ENCODE peak calls at places on chromosomes 7 and 10, in five cellular contexts. One of them, this sample, is unnamed.

GRCh38 chr10:121754667-121755066 is 156.4 kb upstream of the FGFR2 start:
- DNase-seq in RCC 7860: no peak
- DNase-seq in posterior vena cava: no peak
- DNase-seq in endodermal cell: no peak
- DNase-seq in tibial nerve: no peak
- DNase-seq in this sample: no peak

GRCh38 chr10:106608101-106608500 is 556.4 kb downstream of the SORCS1 start:
- DNase-seq in posterior vena cava: no peak
- DNase-seq in RCC 7860: no peak
- DNase-seq in tibial nerve: no peak
- DNase-seq in endodermal cell: no peak
- DNase-seq in this sample: no peak

GRCh38 chr10:76036410-76036940 is 605.1 kb downstream of the LRMDA start:
- DNase-seq in posterior vena cava: peak
- DNase-seq in RCC 7860: peak
- DNase-seq in tibial nerve: peak
- DNase-seq in endodermal cell: peak
- DNase-seq in this sample: peak

GRCh38 chr10:129079705-129080104 is 387.3 kb upstream of the MGMT start:
- DNase-seq in endodermal cell: no peak
- DNase-seq in posterior vena cava: no peak
- DNase-seq in RCC 7860: no peak
- DNase-seq in tibial nerve: peak
- DNase-seq in this sample: no peak

GRCh38 chr10:71864861-71865473 is 13.9 kb upstream of the PSAP start:
- DNase-seq in endodermal cell: no peak
- DNase-seq in posterior vena cava: peak
- DNase-seq in RCC 7860: peak
- DNase-seq in tibial nerve: no peak
- DNase-seq in this sample: no peak

GRCh38 chr10:14371616-14372015 is 40.9 kb upstream of the FRMD4A start:
- DNase-seq in endodermal cell: no peak
- DNase-seq in posterior vena cava: no peak
- DNase-seq in tibial nerve: no peak
- DNase-seq in RCC 7860: no peak
- DNase-seq in this sample: no peak

GRCh38 chr7:78350926-78351325 is 552.4 kb downstream of the PHTF2 start:
- DNase-seq in tibial nerve: no peak
- DNase-seq in posterior vena cava: no peak
- DNase-seq in endodermal cell: no peak
- DNase-seq in RCC 7860: no peak
- DNase-seq in this sample: no peak

GRCh38 chr7:140904081-140904480 is 20.6 kb downstream of the BRAF start:
- DNase-seq in endodermal cell: no peak
- DNase-seq in tibial nerve: no peak
- DNase-seq in RCC 7860: peak
- DNase-seq in posterior vena cava: no peak
- DNase-seq in this sample: no peak

GRCh38 chr7:55569797-55570196 is 2.5 kb downstream of the VOPP1 start:
- DNase-seq in tibial nerve: no peak
- DNase-seq in posterior vena cava: no peak
- DNase-seq in RCC 7860: no peak
- DNase-seq in endodermal cell: no peak
- DNase-seq in this sample: no peak

GRCh38 chr10:8279598-8279997 is 225.1 kb downstream of the GATA3 start:
- DNase-seq in endodermal cell: no peak
- DNase-seq in posterior vena cava: no peak
- DNase-seq in tibial nerve: no peak
- DNase-seq in RCC 7860: peak
- DNase-seq in this sample: peak

GRCh38 chr7:16416289-16417282 is 4.8 kb downstream of the CRPPA start:
- DNase-seq in posterior vena cava: no peak
- DNase-seq in endodermal cell: no peak
- DNase-seq in tibial nerve: no peak
- DNase-seq in RCC 7860: peak
- DNase-seq in this sample: peak

GRCh38 chr7:30893357-30893756 is 18.3 kb upstream of the AQP1 start:
- DNase-seq in tibial nerve: peak
- DNase-seq in endodermal cell: no peak
- DNase-seq in RCC 7860: no peak
- DNase-seq in posterior vena cava: no peak
- DNase-seq in this sample: no peak

GRCh38 chr10:117168135-117168674 is 29.1 kb upstream of the KCNK18 start:
- DNase-seq in tibial nerve: peak
- DNase-seq in RCC 7860: no peak
- DNase-seq in posterior vena cava: peak
- DNase-seq in endodermal cell: peak
- DNase-seq in this sample: peak

GRCh38 chr7:87941138-87941537 is 7.1 kb downstream of the ADAM22 start:
- DNase-seq in RCC 7860: no peak
- DNase-seq in posterior vena cava: no peak
- DNase-seq in endodermal cell: no peak
- DNase-seq in tibial nerve: no peak
- DNase-seq in this sample: no peak

GRCh38 chr10:59362184-59362966 is at the start of gene FAM13C:
- DNase-seq in posterior vena cava: peak
- DNase-seq in endodermal cell: peak
- DNase-seq in RCC 7860: no peak
- DNase-seq in tibial nerve: peak
- DNase-seq in this sample: peak

GRCh38 chr7:131122394-131122793 is 205.3 kb upstream of the MKLN1 start:
- DNase-seq in tibial nerve: no peak
- DNase-seq in RCC 7860: no peak
- DNase-seq in posterior vena cava: no peak
- DNase-seq in endodermal cell: no peak
- DNase-seq in this sample: no peak